ENCODE peak calls at places on chromosomes 4 and X, in five cellular contexts. F is stimulated activated CD4-positive, alpha-beta T cell treated with anti-CD3 and anti-CD28 coated beads, TNF-alpha, amount 100 ng/mL, for 1 hour; N is HEK293T; O is nephron progenitor cell; B is NCI-H774. M is an unnamed sample.

GRCh38 chrX:131277543-131278115 is 11.5 kb downstream of the IGSF1 start:
- DNase-seq in B (no peak), N (no peak), F (no peak), O (peak), M (no peak)

GRCh38 chr4:78079701-78080430 is 22.7 kb downstream of the FRAS1 start:
- DNase-seq in N (no peak), O (no peak), B (no peak), F (no peak), M (peak)

GRCh38 chr4:110639207-110640092 is 16.6 kb upstream of the PITX2 start:
- DNase-seq in N (no peak), B (no peak), O (peak), F (no peak), M (no peak)

GRCh38 chr4:174396599-174396998 is 112.9 kb downstream of the CEP44 start:
- DNase-seq in F (no peak), N (no peak), B (no peak), O (no peak), M (no peak)

GRCh38 chrX:7815166-7815565 is 27.8 kb upstream of the VCX start:
- DNase-seq in B (no peak), F (no peak), O (no peak), N (no peak), M (no peak)

GRCh38 chr4:7911044-7911578 is 28.6 kb downstream of the AFAP1 start:
- DNase-seq in O (peak), B (no peak), N (no peak), F (no peak), M (peak)

GRCh38 chrX:148354906-148355305 is 145.5 kb upstream of the AFF2 start:
- DNase-seq in F (no peak), N (no peak), B (no peak), O (no peak), M (no peak)

GRCh38 chr4:127214001-127214400 is 418.8 kb upstream of the INTU start:
- DNase-seq in O (no peak), B (no peak), F (no peak), N (no peak), M (no peak)

GRCh38 chr4:20203508-20203907 is 48.2 kb upstream of the SLIT2 start:
- DNase-seq in N (no peak), F (no peak), B (no peak), O (no peak), M (peak)

GRCh38 chr4:5639556-5639955 is 68.8 kb downstream of the EVC2 start:
- DNase-seq in O (no peak), F (no peak), N (no peak), B (no peak), M (no peak)

GRCh38 chr4:168408620-168409019 is 71.7 kb downstream of the DDX60L start:
- DNase-seq in F (no peak), O (no peak), N (peak), B (peak), M (peak)

GRCh38 chr4:77349796-77350195 is 192.8 kb downstream of the CCNG2 start:
- DNase-seq in B (peak), N (no peak), O (no peak), F (no peak), M (no peak)

GRCh38 chr4:4856071-4857000 is 3.1 kb upstream of the MSX1 start:
- DNase-seq in N (no peak), F (no peak), O (peak), B (no peak), M (no peak)

GRCh38 chr4:183960021-183960420 is 54.9 kb downstream of the STOX2 start:
- DNase-seq in O (peak), B (peak), F (no peak), N (peak), M (peak)

GRCh38 chr4:137116144-137116543 is 416.1 kb downstream of the PCDH18 start:
- DNase-seq in O (no peak), B (no peak), F (no peak), N (no peak), M (no peak)

GRCh38 chrX:132636080-132636479 is 147.2 kb upstream of the MBNL3 start:
- DNase-seq in O (no peak), N (no peak), F (no peak), B (no peak), M (peak)

GRCh38 chrX:132833373-132833772 is 125.1 kb downstream of the HS6ST2 start:
- DNase-seq in B (no peak), O (peak), N (no peak), F (no peak), M (peak)

GRCh38 chrX:145631461-145631951 is 186.1 kb upstream of the SLITRK2 start:
- DNase-seq in O (no peak), B (no peak), F (no peak), N (no peak), M (no peak)

GRCh38 chr4:14787894-14788293 is 214.4 kb upstream of the CPEB2 start:
- DNase-seq in B (no peak), O (no peak), N (peak), F (no peak), M (no peak)

GRCh38 chrX:72142094-72142843 is 10.6 kb upstream of the RTL5 start:
- DNase-seq in O (no peak), F (no peak), B (peak), N (no peak), M (no peak)

GRCh38 chr4:151953286-151953685 is 192.5 kb upstream of the GATB start:
- DNase-seq in B (no peak), F (no peak), N (no peak), O (no peak), M (no peak)

GRCh38 chr4:106264331-106264728 is 51.7 kb downstream of the TBCK start:
- DNase-seq in F (no peak), B (no peak), N (peak), O (no peak), M (no peak)

GRCh38 chrX:9342581-9343051 is 122.2 kb upstream of the TBL1X start:
- DNase-seq in N (peak), O (peak), B (peak), F (no peak), M (peak)

GRCh38 chr4:3679851-3680311 is 86.3 kb upstream of the ADRA2C start:
- DNase-seq in N (no peak), O (no peak), F (no peak), B (no peak), M (no peak)

GRCh38 chr4:93132631-93133030 is 695.9 kb upstream of the ATOH1 start:
- DNase-seq in B (no peak), O (no peak), N (no peak), F (no peak), M (no peak)

GRCh38 chr4:21554510-21554909 is 394.1 kb downstream of the KCNIP4 start:
- DNase-seq in B (no peak), F (no peak), O (no peak), N (no peak), M (peak)

GRCh38 chrX:130378008-130378669 is 7.3 kb downstream of the GPR119 start:
- DNase-seq in B (no peak), O (no peak), N (no peak), F (no peak), M (peak)

GRCh38 chr4:11894976-11895375 is 466.3 kb upstream of the HS3ST1 start:
- DNase-seq in O (no peak), F (no peak), N (no peak), B (no peak), M (no peak)

GRCh38 chrX:114650351-114650750 is 66.5 kb downstream of the HTR2C start:
- DNase-seq in F (no peak), B (no peak), N (no peak), O (no peak), M (no peak)

GRCh38 chr4:38751341-38752043 is 31.3 kb downstream of the TLR10 start:
- DNase-seq in B (no peak), F (no peak), N (no peak), O (no peak), M (no peak)

GRCh38 chr4:84167579-84167978 is 331.5 kb downstream of the NKX6-1 start:
- DNase-seq in B (no peak), F (no peak), N (peak), O (peak), M (peak)

GRCh38 chr4:15917297-15917696 is 21.2 kb downstream of the FGFBP1 start:
- DNase-seq in N (no peak), F (no peak), O (no peak), B (no peak), M (no peak)

GRCh38 chr4:71004281-71004851 is 10.9 kb downstream of the DCK start:
- DNase-seq in F (peak), O (peak), B (no peak), N (no peak), M (no peak)

GRCh38 chrX:47483310-47484268 is 567 bp upstream of the ZNF41 start:
- DNase-seq in B (no peak), O (peak), N (no peak), F (no peak), M (peak)

GRCh38 chr4:143626134-143626859 is 74.2 kb downstream of the FREM3 start:
- DNase-seq in F (no peak), N (no peak), B (peak), O (no peak), M (peak)

GRCh38 chrX:39396358-39396995 is 595.2 kb downstream of the MID1IP1 start:
- DNase-seq in B (peak), N (no peak), F (no peak), O (no peak), M (peak)

GRCh38 chr4:5956285-5957021 is 61.8 kb downstream of the C4orf50 start:
- DNase-seq in N (no peak), B (peak), O (peak), F (no peak), M (no peak)

M was measured in cardiac muscle cell.